ENCODE peak calls at places on chromosomes 6 and 20, in six cellular contexts. One of them, this sample, is unnamed.

GRCh38 chr6:145886228-145886956 is 71.8 kb upstream of the FBXO30 start:
- DNase-seq in colonic mucosa: no peak
- DNase-seq in GM20000: no peak
- DNase-seq in HFFc6: peak; percentile 74
- DNase-seq in kidney: no peak
- DNase-seq in psoas muscle: no peak
- DNase-seq in this sample: no peak

GRCh38 chr6:3568396-3569082 is 111.7 kb upstream of the SLC22A23 start:
- DNase-seq in GM20000: no peak
- DNase-seq in kidney: no peak
- DNase-seq in colonic mucosa: no peak
- DNase-seq in HFFc6: no peak
- DNase-seq in psoas muscle: no peak
- DNase-seq in this sample: no peak

GRCh38 chr6:157717266-157717870 is 105.7 kb upstream of the SNX9 start:
- DNase-seq in colonic mucosa: peak; percentile 75
- DNase-seq in HFFc6: no peak
- DNase-seq in GM20000: no peak
- DNase-seq in kidney: no peak
- DNase-seq in psoas muscle: no peak
- DNase-seq in this sample: no peak

GRCh38 chr6:64290867-64291266 is 655.3 kb downstream of the PHF3 start:
- DNase-seq in GM20000: no peak
- DNase-seq in colonic mucosa: no peak
- DNase-seq in kidney: no peak
- DNase-seq in HFFc6: no peak
- DNase-seq in psoas muscle: no peak
- DNase-seq in this sample: no peak

GRCh38 chr6:139282684-139283083 is 9.1 kb downstream of the TXLNB start:
- DNase-seq in kidney: no peak
- DNase-seq in colonic mucosa: no peak
- DNase-seq in psoas muscle: no peak
- DNase-seq in HFFc6: no peak
- DNase-seq in GM20000: no peak
- DNase-seq in this sample: no peak

GRCh38 chr6:93417421-93417996 is 1.9 kb downstream of the EPHA7 start:
- DNase-seq in colonic mucosa: no peak
- DNase-seq in psoas muscle: no peak
- DNase-seq in HFFc6: no peak
- DNase-seq in GM20000: peak; percentile 42
- DNase-seq in kidney: peak; percentile 38
- DNase-seq in this sample: no peak

GRCh38 chr6:18121580-18122127 is 823 bp downstream of the NHLRC1 start:
- DNase-seq in GM20000: peak; percentile 29
- DNase-seq in colonic mucosa: no peak
- DNase-seq in kidney: no peak
- DNase-seq in HFFc6: no peak
- DNase-seq in psoas muscle: no peak
- DNase-seq in this sample: no peak

GRCh38 chr20:62717933-62718332 is 9.3 kb downstream of the NTSR1 start:
- DNase-seq in kidney: peak; percentile 69
- DNase-seq in colonic mucosa: no peak
- DNase-seq in psoas muscle: no peak
- DNase-seq in HFFc6: no peak
- DNase-seq in GM20000: no peak
- DNase-seq in this sample: no peak

GRCh38 chr6:145772846-145773245 is 37.5 kb upstream of the EPM2A start:
- DNase-seq in HFFc6: no peak
- DNase-seq in psoas muscle: no peak
- DNase-seq in kidney: no peak
- DNase-seq in GM20000: no peak
- DNase-seq in colonic mucosa: no peak
- DNase-seq in this sample: no peak

GRCh38 chr20:53774487-53775203 is 181.0 kb upstream of the ZNF217 start:
- DNase-seq in HFFc6: peak; percentile 97
- DNase-seq in psoas muscle: no peak
- DNase-seq in GM20000: no peak
- DNase-seq in kidney: no peak
- DNase-seq in colonic mucosa: no peak
- DNase-seq in this sample: no peak

GRCh38 chr6:52611833-52612232 is 35.0 kb upstream of the TRAM2 start:
- DNase-seq in psoas muscle: no peak
- DNase-seq in GM20000: no peak
- DNase-seq in HFFc6: no peak
- DNase-seq in colonic mucosa: peak; percentile 28
- DNase-seq in kidney: no peak
- DNase-seq in this sample: no peak

GRCh38 chr6:144150673-144151009 is 324 bp downstream of the STX11 start:
- DNase-seq in psoas muscle: no peak
- DNase-seq in kidney: no peak
- DNase-seq in colonic mucosa: no peak
- DNase-seq in HFFc6: no peak
- DNase-seq in GM20000: peak; percentile 34
- DNase-seq in this sample: no peak
- TF ChIP-seq CTCF in psoas muscle: no peak
- TF ChIP-seq CTCF in kidney: no peak
- TF ChIP-seq CTCF in colonic mucosa: peak; percentile 11
- TF ChIP-seq CTCF in HFFc6: peak; percentile 67
- TF ChIP-seq CTCF in GM20000: peak; percentile 17
- TF ChIP-seq CTCF in this sample: peak; percentile 62

GRCh38 chr20:38034108-38034649 is 633 bp downstream of the RPRD1B start:
- DNase-seq in kidney: no peak
- DNase-seq in colonic mucosa: peak; percentile 35
- DNase-seq in HFFc6: no peak
- DNase-seq in GM20000: no peak
- DNase-seq in psoas muscle: no peak
- DNase-seq in this sample: no peak
- TF ChIP-seq CTCF in kidney: no peak
- TF ChIP-seq CTCF in colonic mucosa: no peak
- TF ChIP-seq CTCF in HFFc6: no peak
- TF ChIP-seq CTCF in GM20000: no peak
- TF ChIP-seq CTCF in psoas muscle: no peak
- TF ChIP-seq CTCF in this sample: no peak

DNA sequence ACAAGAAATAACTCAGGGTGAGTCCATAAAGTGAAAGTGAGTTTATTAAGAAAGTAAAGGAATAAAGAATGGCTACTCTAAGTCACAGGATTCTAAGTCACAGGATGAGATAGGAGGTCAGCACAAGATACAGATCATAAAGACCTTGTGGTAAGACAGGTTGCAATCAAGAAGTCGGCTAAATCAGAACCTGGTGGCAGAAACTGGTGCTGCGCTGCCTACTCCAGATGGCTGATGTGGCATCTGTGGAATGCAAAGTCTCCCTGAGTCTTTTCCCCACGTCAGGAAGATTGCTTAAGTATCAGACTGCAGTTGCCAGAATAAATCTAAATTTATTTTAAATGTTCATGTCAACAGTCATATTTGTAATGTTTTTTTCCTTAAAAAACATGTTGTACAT is 10.7 kb upstream of the KCNK15 start:
- DNase-seq in HFFc6: peak; percentile 61
- DNase-seq in colonic mucosa: no peak
- DNase-seq in GM20000: no peak
- DNase-seq in psoas muscle: no peak
- DNase-seq in kidney: no peak
- DNase-seq in this sample: no peak
- TF ChIP-seq CTCF in HFFc6: peak; percentile 72
- TF ChIP-seq CTCF in colonic mucosa: peak; percentile 16
- TF ChIP-seq CTCF in GM20000: no peak
- TF ChIP-seq CTCF in psoas muscle: no peak
- TF ChIP-seq CTCF in kidney: no peak
- TF ChIP-seq CTCF in this sample: no peak

DNA sequence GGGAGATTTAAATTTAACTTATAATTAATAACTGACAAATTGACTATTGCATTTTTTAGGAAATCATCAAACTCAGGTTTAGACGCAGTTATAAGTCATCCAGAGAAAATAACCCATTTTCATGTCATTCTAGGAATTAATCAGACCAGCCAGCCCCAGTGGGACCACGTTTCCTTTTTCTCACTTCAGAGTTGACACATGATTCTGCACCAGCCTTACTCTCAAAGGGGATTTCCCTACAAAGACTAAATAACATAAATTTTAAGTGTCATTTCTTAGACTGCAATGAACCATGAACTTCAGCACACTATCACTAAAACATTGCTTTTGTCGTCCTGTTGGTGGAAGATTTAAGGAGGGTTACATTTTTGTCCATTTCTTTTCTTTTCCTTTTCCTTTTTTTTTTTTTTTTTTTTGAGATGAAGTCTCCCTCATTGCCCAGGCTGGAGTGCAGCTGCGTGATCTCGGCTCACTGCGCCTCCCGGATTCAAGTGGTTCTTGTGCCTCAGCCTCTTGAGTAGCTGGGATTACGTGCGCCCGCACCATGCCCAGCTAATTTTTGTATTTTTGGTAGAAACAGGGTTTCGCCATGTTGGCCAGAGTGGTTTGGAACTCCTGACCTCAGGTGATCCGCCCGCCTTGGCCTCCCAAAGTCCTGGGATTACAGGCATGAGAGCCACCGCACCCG is 3.6 kb downstream of the IPCEF1 start:
- DNase-seq in psoas muscle: no peak
- DNase-seq in colonic mucosa: no peak
- DNase-seq in HFFc6: no peak
- DNase-seq in GM20000: peak; percentile 70
- DNase-seq in kidney: no peak
- DNase-seq in this sample: no peak
- TF ChIP-seq CTCF in psoas muscle: no peak
- TF ChIP-seq CTCF in colonic mucosa: no peak
- TF ChIP-seq CTCF in HFFc6: no peak
- TF ChIP-seq CTCF in GM20000: no peak
- TF ChIP-seq CTCF in kidney: no peak
- TF ChIP-seq CTCF in this sample: no peak

GRCh38 chr6:57303931-57304681 is 13.3 kb upstream of the PRIM2 start:
- DNase-seq in HFFc6: no peak
- DNase-seq in kidney: no peak
- DNase-seq in colonic mucosa: no peak
- DNase-seq in GM20000: no peak
- DNase-seq in psoas muscle: no peak
- DNase-seq in this sample: no peak

GRCh38 chr6:57305112-57305511 is 12.3 kb upstream of the PRIM2 start:
- DNase-seq in psoas muscle: no peak
- DNase-seq in GM20000: no peak
- DNase-seq in colonic mucosa: no peak
- DNase-seq in HFFc6: no peak
- DNase-seq in kidney: no peak
- DNase-seq in this sample: no peak

GRCh38 chr6:57305754-57306153 is 11.7 kb upstream of the PRIM2 start:
- DNase-seq in GM20000: no peak
- DNase-seq in HFFc6: peak; percentile 33
- DNase-seq in psoas muscle: no peak
- DNase-seq in colonic mucosa: no peak
- DNase-seq in kidney: no peak
- DNase-seq in this sample: no peak

GRCh38 chr6:57302477-57302876 is 15.0 kb upstream of the PRIM2 start:
- DNase-seq in psoas muscle: no peak
- DNase-seq in HFFc6: no peak
- DNase-seq in colonic mucosa: no peak
- DNase-seq in kidney: no peak
- DNase-seq in GM20000: no peak
- DNase-seq in this sample: no peak

DNA sequence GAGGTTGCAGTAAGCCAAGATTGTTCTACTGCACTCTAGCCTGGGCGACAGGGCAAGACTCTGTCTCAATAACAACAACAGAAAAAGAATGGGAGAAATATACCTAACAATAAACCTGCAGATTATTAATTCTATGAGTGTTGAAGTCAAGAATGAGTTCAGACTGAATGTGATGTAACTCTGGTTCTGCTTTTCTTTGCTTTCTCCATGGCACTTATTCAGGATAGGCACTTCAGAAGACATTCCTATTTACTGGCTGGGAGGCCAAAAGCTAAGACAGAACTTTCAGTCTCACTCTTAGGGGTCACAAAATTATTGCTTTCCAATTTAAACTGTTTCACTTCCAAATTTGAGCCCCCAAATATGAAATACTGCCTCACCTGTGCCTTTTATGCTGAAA is 15.7 kb upstream of the PRIM2 start:
- DNase-seq in HFFc6: no peak
- DNase-seq in kidney: no peak
- DNase-seq in GM20000: no peak
- DNase-seq in colonic mucosa: no peak
- DNase-seq in psoas muscle: no peak
- DNase-seq in this sample: no peak
- TF ChIP-seq CTCF in HFFc6: no peak
- TF ChIP-seq CTCF in kidney: no peak
- TF ChIP-seq CTCF in GM20000: no peak
- TF ChIP-seq CTCF in colonic mucosa: no peak
- TF ChIP-seq CTCF in psoas muscle: no peak
- TF ChIP-seq CTCF in this sample: no peak